ENCODE peak calls at places on chromosome 11, in ten cellular contexts. One of them, this sample, is unnamed.
A peak's percentile ranks its signal among the peaks of the same experiment; 100 is the strongest.

GRCh38 chr11:111441443-111441842 is 62.4 kb upstream of the POU2AF1 start:
- DNase-seq in cardiac fibroblast: no peak
- DNase-seq in NCI-H1105: no peak
- DNase-seq in hypothalamus: no peak
- DNase-seq in cardiac muscle cell: peak; percentile 16
- DNase-seq in GM04503: no peak
- DNase-seq in kidney tubule cell: peak; percentile 77
- DNase-seq in MV-4-11: no peak
- DNase-seq in uterus: no peak
- DNase-seq in non-pigmented ciliary epithelial cell: peak; percentile 57
- DNase-seq in this sample: no peak

GRCh38 chr11:120186799-120187591 is 23.8 kb upstream of the OAF start:
- DNase-seq in cardiac fibroblast: peak; percentile 33
- DNase-seq in NCI-H1105: no peak
- DNase-seq in hypothalamus: no peak
- DNase-seq in cardiac muscle cell: peak; percentile 37
- DNase-seq in GM04503: no peak
- DNase-seq in kidney tubule cell: peak; percentile 88
- DNase-seq in MV-4-11: no peak
- DNase-seq in uterus: peak; percentile 52
- DNase-seq in non-pigmented ciliary epithelial cell: no peak
- DNase-seq in this sample: no peak

GRCh38 chr11:38788591-38788990 is 2190.6 kb upstream of the RAG2 start:
- DNase-seq in cardiac fibroblast: peak; percentile 33
- DNase-seq in NCI-H1105: no peak
- DNase-seq in hypothalamus: no peak
- DNase-seq in cardiac muscle cell: no peak
- DNase-seq in GM04503: no peak
- DNase-seq in kidney tubule cell: no peak
- DNase-seq in MV-4-11: no peak
- DNase-seq in uterus: no peak
- DNase-seq in non-pigmented ciliary epithelial cell: no peak
- DNase-seq in this sample: no peak

GRCh38 chr11:46290598-46291309 is 13.3 kb downstream of the CREB3L1 start:
- DNase-seq in cardiac fibroblast: peak; percentile 99
- DNase-seq in NCI-H1105: no peak
- DNase-seq in hypothalamus: peak; percentile 9
- DNase-seq in cardiac muscle cell: peak; percentile 99
- DNase-seq in GM04503: peak; percentile 85
- DNase-seq in kidney tubule cell: peak; percentile 91
- DNase-seq in MV-4-11: no peak
- DNase-seq in uterus: peak; percentile 93
- DNase-seq in non-pigmented ciliary epithelial cell: peak; percentile 95
- DNase-seq in this sample: no peak

GRCh38 chr11:65870706-65871681 is 1.6 kb downstream of the EFEMP2 start:
- DNase-seq in cardiac fibroblast: no peak
- DNase-seq in NCI-H1105: no peak
- DNase-seq in hypothalamus: no peak
- DNase-seq in cardiac muscle cell: no peak
- DNase-seq in GM04503: no peak
- DNase-seq in kidney tubule cell: no peak
- DNase-seq in MV-4-11: peak; percentile 47
- DNase-seq in uterus: no peak
- DNase-seq in non-pigmented ciliary epithelial cell: no peak
- DNase-seq in this sample: peak; percentile 60

GRCh38 chr11:57426754-57427691 is at the start of gene SLC43A3:
- DNase-seq in cardiac fibroblast: peak; percentile 96
- DNase-seq in NCI-H1105: no peak
- DNase-seq in hypothalamus: peak; percentile 40
- DNase-seq in cardiac muscle cell: peak; percentile 96
- DNase-seq in GM04503: peak; percentile 88
- DNase-seq in kidney tubule cell: peak; percentile 91
- DNase-seq in MV-4-11: peak; percentile 85
- DNase-seq in uterus: peak; percentile 84
- DNase-seq in non-pigmented ciliary epithelial cell: peak; percentile 49
- DNase-seq in this sample: peak; percentile 86

GRCh38 chr11:83736689-83737088 is 450.5 kb upstream of the CCDC90B start:
- DNase-seq in cardiac fibroblast: no peak
- DNase-seq in NCI-H1105: no peak
- DNase-seq in hypothalamus: no peak
- DNase-seq in cardiac muscle cell: no peak
- DNase-seq in GM04503: no peak
- DNase-seq in kidney tubule cell: no peak
- DNase-seq in MV-4-11: no peak
- DNase-seq in uterus: no peak
- DNase-seq in non-pigmented ciliary epithelial cell: no peak
- DNase-seq in this sample: no peak

GRCh38 chr11:73361953-73362776 is 14.0 kb upstream of the RELT start:
- DNase-seq in cardiac fibroblast: no peak
- DNase-seq in NCI-H1105: no peak
- DNase-seq in hypothalamus: no peak
- DNase-seq in cardiac muscle cell: no peak
- DNase-seq in GM04503: no peak
- DNase-seq in kidney tubule cell: no peak
- DNase-seq in MV-4-11: no peak
- DNase-seq in uterus: no peak
- DNase-seq in non-pigmented ciliary epithelial cell: no peak
- DNase-seq in this sample: no peak

GRCh38 chr11:75184051-75184450 is 33.1 kb downstream of the SLCO2B1 start:
- DNase-seq in cardiac fibroblast: no peak
- DNase-seq in NCI-H1105: no peak
- DNase-seq in hypothalamus: no peak
- DNase-seq in cardiac muscle cell: no peak
- DNase-seq in GM04503: no peak
- DNase-seq in kidney tubule cell: no peak
- DNase-seq in MV-4-11: no peak
- DNase-seq in uterus: no peak
- DNase-seq in non-pigmented ciliary epithelial cell: no peak
- DNase-seq in this sample: no peak

GRCh38 chr11:96045622-96046456 is 121.9 kb upstream of the MTMR2 start:
- DNase-seq in cardiac fibroblast: peak; percentile 92
- DNase-seq in NCI-H1105: no peak
- DNase-seq in hypothalamus: peak; percentile 48
- DNase-seq in cardiac muscle cell: peak; percentile 88
- DNase-seq in GM04503: no peak
- DNase-seq in kidney tubule cell: peak; percentile 69
- DNase-seq in MV-4-11: no peak
- DNase-seq in uterus: peak; percentile 54
- DNase-seq in non-pigmented ciliary epithelial cell: no peak
- DNase-seq in this sample: no peak

GRCh38 chr11:47348859-47349258 is 3.6 kb downstream of the MYBPC3 start:
- DNase-seq in cardiac fibroblast: peak; percentile 40
- DNase-seq in NCI-H1105: peak; percentile 36
- DNase-seq in hypothalamus: no peak
- DNase-seq in cardiac muscle cell: peak; percentile 43
- DNase-seq in GM04503: no peak
- DNase-seq in kidney tubule cell: peak; percentile 13
- DNase-seq in MV-4-11: peak; percentile 71
- DNase-seq in uterus: no peak
- DNase-seq in non-pigmented ciliary epithelial cell: no peak
- DNase-seq in this sample: peak; percentile 40

GRCh38 chr11:125429174-125429707 is 66.8 kb downstream of the FEZ1 start:
- DNase-seq in cardiac fibroblast: peak; percentile 71
- DNase-seq in NCI-H1105: peak; percentile 83
- DNase-seq in hypothalamus: peak; percentile 60
- DNase-seq in cardiac muscle cell: peak; percentile 69
- DNase-seq in GM04503: no peak
- DNase-seq in kidney tubule cell: peak; percentile 55
- DNase-seq in MV-4-11: peak; percentile 30
- DNase-seq in uterus: peak; percentile 44
- DNase-seq in non-pigmented ciliary epithelial cell: no peak
- DNase-seq in this sample: no peak

GRCh38 chr11:69921429-69922014 is 102.3 kb upstream of the FGF3 start:
- DNase-seq in cardiac fibroblast: no peak
- DNase-seq in NCI-H1105: no peak
- DNase-seq in hypothalamus: no peak
- DNase-seq in cardiac muscle cell: no peak
- DNase-seq in GM04503: no peak
- DNase-seq in kidney tubule cell: no peak
- DNase-seq in MV-4-11: no peak
- DNase-seq in uterus: peak; percentile 13
- DNase-seq in non-pigmented ciliary epithelial cell: no peak
- DNase-seq in this sample: no peak

GRCh38 chr11:23995891-23996290 is 501.0 kb upstream of the LUZP2 start:
- DNase-seq in cardiac fibroblast: no peak
- DNase-seq in NCI-H1105: no peak
- DNase-seq in hypothalamus: no peak
- DNase-seq in cardiac muscle cell: peak; percentile 13
- DNase-seq in GM04503: no peak
- DNase-seq in kidney tubule cell: no peak
- DNase-seq in MV-4-11: no peak
- DNase-seq in uterus: no peak
- DNase-seq in non-pigmented ciliary epithelial cell: peak; percentile 51
- DNase-seq in this sample: no peak

GRCh38 chr11:1389103-1389931 is 417 bp upstream of the BRSK2 start:
- DNase-seq in cardiac fibroblast: peak; percentile 97
- DNase-seq in NCI-H1105: peak; percentile 98
- DNase-seq in hypothalamus: peak; percentile 96
- DNase-seq in cardiac muscle cell: peak; percentile 98
- DNase-seq in GM04503: peak; percentile 48
- DNase-seq in kidney tubule cell: peak; percentile 96
- DNase-seq in MV-4-11: peak; percentile 88
- DNase-seq in uterus: peak; percentile 98
- DNase-seq in non-pigmented ciliary epithelial cell: peak; percentile 67
- DNase-seq in this sample: no peak

GRCh38 chr11:75311858-75312288 is 39.6 kb downstream of the ARRB1 start:
- DNase-seq in cardiac fibroblast: peak; percentile 85
- DNase-seq in NCI-H1105: no peak
- DNase-seq in hypothalamus: peak; percentile 55
- DNase-seq in cardiac muscle cell: peak; percentile 84
- DNase-seq in GM04503: no peak
- DNase-seq in kidney tubule cell: no peak
- DNase-seq in MV-4-11: no peak
- DNase-seq in uterus: peak; percentile 80
- DNase-seq in non-pigmented ciliary epithelial cell: no peak
- DNase-seq in this sample: no peak

GRCh38 chr11:19868281-19868821 is 155.7 kb downstream of the NAV2 start:
- DNase-seq in cardiac fibroblast: peak; percentile 97
- DNase-seq in NCI-H1105: peak; percentile 89
- DNase-seq in hypothalamus: no peak
- DNase-seq in cardiac muscle cell: peak; percentile 96
- DNase-seq in GM04503: peak; percentile 86
- DNase-seq in kidney tubule cell: peak; percentile 50
- DNase-seq in MV-4-11: no peak
- DNase-seq in uterus: no peak
- DNase-seq in non-pigmented ciliary epithelial cell: peak; percentile 55
- DNase-seq in this sample: no peak

GRCh38 chr11:2930705-2931415 is 1.6 kb upstream of the PHLDA2 start:
- DNase-seq in cardiac fibroblast: peak; percentile 53
- DNase-seq in NCI-H1105: peak; percentile 37
- DNase-seq in hypothalamus: no peak
- DNase-seq in cardiac muscle cell: peak; percentile 51
- DNase-seq in GM04503: no peak
- DNase-seq in kidney tubule cell: peak; percentile 91
- DNase-seq in MV-4-11: peak; percentile 38
- DNase-seq in uterus: peak; percentile 44
- DNase-seq in non-pigmented ciliary epithelial cell: no peak
- DNase-seq in this sample: no peak

GRCh38 chr11:119167933-119168332 is 592 bp upstream of the NLRX1 start:
- DNase-seq in cardiac fibroblast: no peak
- DNase-seq in NCI-H1105: no peak
- DNase-seq in hypothalamus: no peak
- DNase-seq in cardiac muscle cell: no peak
- DNase-seq in GM04503: no peak
- DNase-seq in kidney tubule cell: peak; percentile 35
- DNase-seq in MV-4-11: no peak
- DNase-seq in uterus: no peak
- DNase-seq in non-pigmented ciliary epithelial cell: no peak
- DNase-seq in this sample: no peak